ENCODE peak calls at places on chromosome 4, in nine cellular contexts. X, S, K, G, E, H, W, M and R are unnamed samples.

GRCh38 chr4:37991623-37992410 is 31.6 kb downstream of the PTTG2 start:
- DNase-seq in G (no peak), H (no peak), K (no peak), W (no peak), M (no peak), X (no peak), E (no peak), S (no peak), R (no peak)

GRCh38 chr4:69882150-69882549 is 22.2 kb upstream of the SULT1E1 start:
- DNase-seq in X (no peak), K (no peak), H (no peak), W (no peak), S (no peak), M (no peak), E (no peak), G (no peak), R (no peak)

GRCh38 chr4:57080781-57081650 is 29.2 kb downstream of the IGFBP7 start:
- DNase-seq in E (peak; percentile 98), W (no peak), X (peak; percentile 99), S (no peak), M (no peak), G (no peak), H (no peak), K (no peak), R (peak; percentile 47)

GRCh38 chr4:957231-957580 is 16.2 kb downstream of the DGKQ start:
- DNase-seq in E (no peak), S (no peak), X (no peak), M (no peak), H (no peak), W (no peak), K (peak; percentile 31), G (no peak), R (no peak)

GRCh38 chr4:85898236-85898635 is 423.3 kb downstream of the ARHGAP24 start:
- DNase-seq in E (no peak), S (no peak), K (no peak), M (no peak), W (no peak), X (no peak), G (no peak), H (no peak), R (no peak)

GRCh38 chr4:3294401-3295241 is 1.8 kb downstream of the RGS12 start:
- DNase-seq in E (no peak), G (no peak), M (no peak), X (no peak), S (no peak), H (no peak), W (no peak), K (no peak), R (no peak)

GRCh38 chr4:94806376-94806775 is 48.6 kb downstream of the BMPR1B start:
- DNase-seq in E (peak; percentile 30), M (no peak), S (no peak), X (peak; percentile 19), W (no peak), H (no peak), K (no peak), G (no peak), R (no peak)

GRCh38 chr4:16065066-16065465 is 18.8 kb downstream of the PROM1 start:
- DNase-seq in K (no peak), G (no peak), X (no peak), S (no peak), H (no peak), E (no peak), M (no peak), W (no peak), R (no peak)

GRCh38 chr4:186727977-186728519 is 4.4 kb upstream of the FAT1 start:
- DNase-seq in K (no peak), G (no peak), M (peak; percentile 17), H (no peak), W (no peak), X (peak; percentile 47), S (no peak), E (no peak), R (peak; percentile 49)

GRCh38 chr4:8688041-8688907 is 95.7 kb downstream of the CPZ start:
- DNase-seq in H (peak; percentile 31), M (peak; percentile 51), G (no peak), K (no peak), W (no peak), X (peak; percentile 16), S (peak; percentile 48), E (peak; percentile 2), R (peak; percentile 31)

GRCh38 chr4:24999392-25000104 is 31.2 kb downstream of the LGI2 start:
- DNase-seq in X (no peak), H (no peak), E (no peak), S (no peak), W (no peak), K (no peak), M (no peak), G (no peak), R (no peak)

GRCh38 chr4:121358473-121358872 is 22.3 kb downstream of the QRFPR start:
- DNase-seq in E (peak; percentile 23), S (no peak), X (peak; percentile 84), M (no peak), K (no peak), H (no peak), G (no peak), W (no peak), R (no peak)

GRCh38 chr4:10272511-10272910 is 155.9 kb upstream of the WDR1 start:
- DNase-seq in K (no peak), X (no peak), S (no peak), E (no peak), W (no peak), M (no peak), H (no peak), G (no peak), R (no peak)

GRCh38 chr4:16119981-16120380 is 36.2 kb upstream of the PROM1 start:
- DNase-seq in H (no peak), E (no peak), K (no peak), W (no peak), G (no peak), X (no peak), M (no peak), S (no peak), R (no peak)

GRCh38 chr4:106303548-106303947 is 12.5 kb downstream of the TBCK start:
- DNase-seq in S (no peak), K (no peak), X (no peak), E (no peak), W (no peak), G (no peak), M (no peak), H (no peak), R (no peak)

GRCh38 chr4:172688536-172688935 is 480.1 kb upstream of the GALNT7 start:
- DNase-seq in M (no peak), W (no peak), H (no peak), X (peak; percentile 11), K (no peak), E (no peak), S (no peak), G (no peak), R (no peak)
- TF ChIP-seq CTCF in M (no peak), W (no peak), H (no peak), X (no peak), K (no peak), E (no peak), S (no peak), G (no peak), R (no peak)

GRCh38 chr4:13933163-13933562 is 305.6 kb upstream of the BOD1L1 start:
- DNase-seq in W (no peak), K (no peak), S (no peak), E (peak; percentile 77), H (no peak), G (no peak), X (peak; percentile 43), M (no peak), R (no peak)
- TF ChIP-seq CTCF in W (no peak), K (no peak), S (no peak), E (peak; percentile 41), H (no peak), G (no peak), X (peak; percentile 30), M (no peak), R (no peak)

DNA sequence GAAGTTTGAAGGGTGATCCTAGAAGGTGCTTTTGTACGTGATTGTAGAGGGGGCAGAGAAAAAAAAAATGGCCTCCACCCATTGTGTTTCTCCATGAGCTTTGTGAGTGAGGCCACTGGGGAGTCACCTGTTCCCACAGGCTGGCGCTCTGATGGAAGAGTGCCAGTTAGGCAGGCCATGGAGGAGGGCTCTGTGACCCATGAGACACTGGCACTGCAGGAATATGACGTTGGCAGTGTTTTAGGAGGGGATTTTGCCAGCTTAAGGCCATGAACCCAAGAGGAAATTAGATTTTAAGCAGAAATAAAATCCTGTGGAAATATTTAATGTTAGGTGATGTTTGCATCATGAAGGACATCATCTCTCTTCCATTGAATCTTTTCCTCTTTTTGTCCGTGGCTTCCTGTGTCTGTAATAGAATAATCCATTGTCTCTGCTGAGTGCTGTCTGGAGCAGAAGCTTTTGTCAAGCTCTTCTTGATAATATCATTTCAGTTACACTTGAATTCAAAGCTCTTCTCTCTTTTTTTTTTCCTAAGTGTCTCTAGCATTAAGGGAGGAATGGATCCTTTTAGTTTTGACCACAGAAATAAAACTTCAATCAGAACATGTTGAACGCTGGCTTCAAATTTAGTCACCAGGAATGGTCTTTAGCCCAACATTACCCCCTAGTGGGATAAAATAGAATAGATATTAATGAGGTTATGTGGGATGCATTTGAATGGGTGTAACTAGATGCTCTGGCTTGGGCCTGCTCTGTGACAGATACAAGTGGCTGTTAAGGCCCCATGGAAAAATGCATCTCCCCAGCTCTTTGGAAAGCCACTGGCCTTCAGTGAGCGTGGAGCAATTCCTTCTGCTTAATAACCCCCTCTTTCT is 41.0 kb upstream of the UCP1 start:
- DNase-seq in M (peak; percentile 40), K (no peak), E (peak; percentile 55), W (no peak), G (no peak), X (peak; percentile 67), S (peak; percentile 55), H (peak; percentile 63), R (no peak)
- TF ChIP-seq CTCF in M (peak; percentile 71), K (peak; percentile 50), E (peak; percentile 67), W (peak; percentile 49), G (peak; percentile 72), X (peak; percentile 57), S (peak; percentile 60), H (peak; percentile 57), R (peak; percentile 68)

DNA sequence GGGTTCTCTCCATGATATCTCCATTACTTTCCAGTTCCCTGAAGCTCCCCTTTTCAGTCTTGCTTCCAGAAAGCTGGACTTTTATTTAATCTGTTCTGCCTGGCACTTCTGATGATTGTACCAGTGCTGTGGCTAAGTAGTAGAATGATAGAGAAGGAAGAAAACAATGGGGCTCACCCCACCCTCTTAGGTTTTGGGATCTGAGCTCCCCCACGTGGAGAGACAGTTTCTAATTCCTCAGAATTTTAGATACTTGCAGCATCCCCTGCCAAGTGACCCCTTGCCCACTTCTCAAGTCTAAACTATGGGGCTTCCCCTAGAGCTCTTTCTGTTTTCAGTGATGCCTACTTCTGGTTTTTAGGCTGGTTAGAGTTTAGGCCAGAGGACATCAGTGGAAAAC is 73.9 kb downstream of the GC start:
- DNase-seq in E (no peak), X (no peak), G (no peak), H (no peak), K (no peak), S (no peak), M (peak; percentile 6), W (no peak), R (no peak)
- TF ChIP-seq CTCF in E (peak; percentile 23), X (no peak), G (no peak), H (peak; percentile 35), K (no peak), S (peak; percentile 38), M (peak; percentile 32), W (no peak), R (peak; percentile 55)

GRCh38 chr4:167989815-167990214 is 102.5 kb upstream of the ANXA10 start:
- DNase-seq in K (no peak), G (no peak), W (no peak), X (peak; percentile 11), S (no peak), H (no peak), E (no peak), M (no peak), R (no peak)
- TF ChIP-seq CTCF in K (peak; percentile 6), G (no peak), W (no peak), X (no peak), S (peak; percentile 32), H (no peak), E (no peak), M (no peak), R (no peak)